ENCODE peak calls at places on chromosomes 5 and 9, in five cellular contexts. One of them, this sample, is unnamed.

GRCh38 chr5:142276517-142276916 is 48.3 kb downstream of the SPRY4 start:
- DNase-seq in NCI-H1105: no peak
- DNase-seq in NCI-H1092: no peak
- DNase-seq in COR-L47: no peak
- DNase-seq in iris pigment epithelial cell: no peak
- DNase-seq in this sample: no peak

GRCh38 chr5:109865636-109866035 is 175.9 kb downstream of the MAN2A1 start:
- DNase-seq in NCI-H1105: no peak
- DNase-seq in NCI-H1092: no peak
- DNase-seq in COR-L47: no peak
- DNase-seq in iris pigment epithelial cell: peak; percentile 99
- DNase-seq in this sample: no peak

GRCh38 chr5:148750614-148751013 is 75.8 kb upstream of the ADRB2 start:
- DNase-seq in NCI-H1092: no peak
- DNase-seq in COR-L47: no peak
- DNase-seq in NCI-H1105: no peak
- DNase-seq in iris pigment epithelial cell: no peak
- DNase-seq in this sample: no peak

GRCh38 chr5:125560476-125561225 is 814.2 kb upstream of the ZNF608 start:
- DNase-seq in NCI-H1092: no peak
- DNase-seq in NCI-H1105: no peak
- DNase-seq in COR-L47: no peak
- DNase-seq in iris pigment epithelial cell: peak; percentile 56
- DNase-seq in this sample: no peak

GRCh38 chr9:130114741-130115140 is 57.5 kb upstream of the NCS1 start:
- DNase-seq in iris pigment epithelial cell: peak; percentile 44
- DNase-seq in NCI-H1092: no peak
- DNase-seq in NCI-H1105: no peak
- DNase-seq in COR-L47: no peak
- DNase-seq in this sample: no peak

GRCh38 chr9:135769489-135770202 is 67.7 kb downstream of the KCNT1 start:
- DNase-seq in iris pigment epithelial cell: no peak
- DNase-seq in COR-L47: no peak
- DNase-seq in NCI-H1105: peak; percentile 13
- DNase-seq in NCI-H1092: no peak
- DNase-seq in this sample: no peak

GRCh38 chr5:43556857-43557593 is at the start of gene PAIP1:
- DNase-seq in NCI-H1105: peak; percentile 88
- DNase-seq in COR-L47: peak; percentile 75
- DNase-seq in iris pigment epithelial cell: peak; percentile 89
- DNase-seq in NCI-H1092: peak; percentile 73
- DNase-seq in this sample: peak; percentile 91

GRCh38 chr9:84849049-84849448 is 179.5 kb downstream of the NTRK2 start:
- DNase-seq in COR-L47: no peak
- DNase-seq in NCI-H1092: no peak
- DNase-seq in iris pigment epithelial cell: no peak
- DNase-seq in NCI-H1105: no peak
- DNase-seq in this sample: no peak

GRCh38 chr5:170745481-170746061 is 38.0 kb upstream of the GABRP start:
- DNase-seq in COR-L47: no peak
- DNase-seq in NCI-H1105: no peak
- DNase-seq in NCI-H1092: no peak
- DNase-seq in iris pigment epithelial cell: no peak
- DNase-seq in this sample: no peak

GRCh38 chr9:38079410-38080105 is 10.5 kb upstream of the SHB start:
- DNase-seq in NCI-H1092: no peak
- DNase-seq in iris pigment epithelial cell: peak; percentile 51
- DNase-seq in NCI-H1105: no peak
- DNase-seq in COR-L47: no peak
- DNase-seq in this sample: no peak

GRCh38 chr9:114888599-114888998 is 41.8 kb downstream of the TNFSF8 start:
- DNase-seq in COR-L47: no peak
- DNase-seq in NCI-H1092: no peak
- DNase-seq in iris pigment epithelial cell: no peak
- DNase-seq in NCI-H1105: no peak
- DNase-seq in this sample: no peak

GRCh38 chr5:88675758-88676636 is 207.0 kb downstream of the MEF2C start:
- DNase-seq in NCI-H1105: peak; percentile 66
- DNase-seq in iris pigment epithelial cell: no peak
- DNase-seq in NCI-H1092: peak; percentile 83
- DNase-seq in COR-L47: peak; percentile 74
- DNase-seq in this sample: no peak

GRCh38 chr5:176640616-176641015 is 6.7 kb upstream of the TSPAN17 start:
- DNase-seq in COR-L47: no peak
- DNase-seq in NCI-H1105: no peak
- DNase-seq in iris pigment epithelial cell: no peak
- DNase-seq in NCI-H1092: no peak
- DNase-seq in this sample: no peak

GRCh38 chr5:39570418-39571027 is 145.7 kb upstream of the DAB2 start:
- DNase-seq in iris pigment epithelial cell: peak; percentile 55
- DNase-seq in NCI-H1092: no peak
- DNase-seq in NCI-H1105: no peak
- DNase-seq in COR-L47: no peak
- DNase-seq in this sample: no peak

GRCh38 chr9:118009585-118009984 is 305.4 kb downstream of the TLR4 start:
- DNase-seq in iris pigment epithelial cell: no peak
- DNase-seq in COR-L47: no peak
- DNase-seq in NCI-H1092: no peak
- DNase-seq in NCI-H1105: no peak
- DNase-seq in this sample: no peak

GRCh38 chr9:89436963-89437625 is 60.8 kb downstream of the SEMA4D start:
- DNase-seq in COR-L47: peak; percentile 39
- DNase-seq in NCI-H1092: no peak
- DNase-seq in NCI-H1105: peak; percentile 61
- DNase-seq in iris pigment epithelial cell: no peak
- DNase-seq in this sample: no peak

GRCh38 chr5:54480296-54480695 is 24.8 kb downstream of the HSPB3 start:
- DNase-seq in NCI-H1105: no peak
- DNase-seq in COR-L47: no peak
- DNase-seq in iris pigment epithelial cell: no peak
- DNase-seq in NCI-H1092: no peak
- DNase-seq in this sample: no peak

GRCh38 chr5:132480546-132481242 is 9.9 kb downstream of the IRF1 start:
- DNase-seq in iris pigment epithelial cell: no peak
- DNase-seq in NCI-H1092: no peak
- DNase-seq in NCI-H1105: no peak
- DNase-seq in COR-L47: no peak
- DNase-seq in this sample: no peak

GRCh38 chr5:124061663-124062062 is 549.7 kb downstream of the CSNK1G3 start:
- DNase-seq in COR-L47: peak; percentile 69
- DNase-seq in iris pigment epithelial cell: peak; percentile 45
- DNase-seq in NCI-H1105: peak; percentile 76
- DNase-seq in NCI-H1092: peak; percentile 89
- DNase-seq in this sample: no peak

GRCh38 chr9:114474425-114474824 is 30.8 kb downstream of the WHRN start:
- DNase-seq in NCI-H1092: no peak
- DNase-seq in COR-L47: no peak
- DNase-seq in NCI-H1105: no peak
- DNase-seq in iris pigment epithelial cell: no peak
- DNase-seq in this sample: no peak

GRCh38 chr9:121363586-121363961 is 6.5 kb downstream of the STOM start:
- DNase-seq in NCI-H1092: no peak
- DNase-seq in COR-L47: no peak
- DNase-seq in iris pigment epithelial cell: no peak
- DNase-seq in NCI-H1105: no peak
- DNase-seq in this sample: no peak